ENCODE peak calls at places on chromosomes 12 and 14, in seven cellular contexts. B is HepG2, X is fibroblast of lung, R is neural progenitor cell, T is MM.1S, H is HCT116, J is PC-9. M is an unnamed sample.

GRCh38 chr14:66624319-66624937 is 116.5 kb downstream of the GPHN start:
- DNase-seq in B (peak), X (peak), R (peak), T (peak), H (peak), J (peak), M (peak)

GRCh38 chr12:45208604-45209487 is 7.0 kb upstream of the ANO6 start:
- DNase-seq in B (peak), X (peak), R (no peak), T (no peak), H (peak), J (no peak), M (peak)

GRCh38 chr12:130838284-130838950 is 633 bp downstream of the STX2 start:
- DNase-seq in B (peak), X (peak), R (peak), T (no peak), H (no peak), J (peak), M (peak)

GRCh38 chr12:48002179-48002601 is 2.1 kb downstream of the COL2A1 start:
- DNase-seq in B (no peak), X (peak), R (peak), T (no peak), H (no peak), J (no peak), M (peak)

GRCh38 chr12:77388611-77389265 is 323.4 kb upstream of the E2F7 start:
- DNase-seq in B (no peak), X (peak), R (no peak), T (no peak), H (no peak), J (no peak), M (peak)

GRCh38 chr14:22375321-22375930 is 213.6 kb downstream of the DAD1 start:
- DNase-seq in B (peak), X (peak), R (peak), T (peak), H (peak), J (no peak), M (peak)

GRCh38 chr14:80572666-80573065 is 361.4 kb upstream of the DIO2 start:
- DNase-seq in B (no peak), X (no peak), R (no peak), T (no peak), H (no peak), J (no peak), M (no peak)

GRCh38 chr12:85016423-85016822 is 19.7 kb downstream of the TSPAN19 start:
- DNase-seq in B (peak), X (peak), R (no peak), T (no peak), H (peak), J (no peak), M (peak)

GRCh38 chr12:127987199-127987901 is 279.6 kb upstream of the TMEM132C start:
- DNase-seq in B (no peak), X (peak), R (no peak), T (no peak), H (no peak), J (no peak), M (peak)

GRCh38 chr14:37594916-37595808 is at the start of the genes FOXA1 and TTC6:
- DNase-seq in B (peak), X (peak), R (peak), T (peak), H (peak), J (peak), M (peak)

GRCh38 chr14:65479386-65479785 is 66.9 kb downstream of the FUT8 start:
- DNase-seq in B (no peak), X (no peak), R (no peak), T (no peak), H (no peak), J (no peak), M (no peak)

GRCh38 chr12:113932411-113933196 is 33.5 kb downstream of the RBM19 start:
- DNase-seq in B (peak), X (peak), R (peak), T (no peak), H (no peak), J (no peak), M (peak)

GRCh38 chr12:69024907-69025306 is 91.9 kb upstream of the CPM start:
- DNase-seq in B (no peak), X (peak), R (no peak), T (no peak), H (no peak), J (no peak), M (peak)

GRCh38 chr14:57712698-57713097 is 153.2 kb downstream of the SLC35F4 start:
- DNase-seq in B (no peak), X (no peak), R (no peak), T (no peak), H (no peak), J (no peak), M (no peak)

GRCh38 chr14:102507891-102508312 is 1.7 kb downstream of the ANKRD9 start:
- DNase-seq in B (no peak), X (no peak), R (no peak), T (no peak), H (no peak), J (no peak), M (no peak)

GRCh38 chr14:102508774-102509743 is 517 bp downstream of the ANKRD9 start:
- DNase-seq in B (no peak), X (peak), R (no peak), T (no peak), H (no peak), J (peak), M (peak)

GRCh38 chr14:102509744-102510615 is at the start of gene ANKRD9:
- DNase-seq in B (peak), X (peak), R (peak), T (peak), H (peak), J (peak), M (peak)

GRCh38 chr14:102507026-102507860 is 2.3 kb downstream of the ANKRD9 start:
- DNase-seq in B (no peak), X (no peak), R (no peak), T (no peak), H (no peak), J (no peak), M (no peak)

DNA sequence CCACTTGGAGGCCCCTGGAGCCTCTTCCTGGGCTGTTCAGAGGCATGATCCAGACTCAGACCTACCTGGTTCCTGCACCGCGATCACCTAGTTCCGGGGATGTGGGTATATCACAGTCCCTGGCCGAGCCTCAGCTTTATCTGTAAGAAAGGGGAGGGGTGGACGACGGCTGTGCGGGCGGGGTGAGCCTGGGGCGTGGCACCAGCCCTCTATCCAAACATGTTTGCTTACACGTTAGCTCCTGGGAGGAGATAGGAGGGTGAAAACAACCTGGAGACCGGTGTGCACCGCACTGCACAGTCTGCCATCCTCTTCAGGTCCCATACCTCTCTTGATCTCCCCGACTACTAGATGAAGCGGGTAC is 1.2 kb downstream of the ANKRD9 start:
- DNase-seq in B (peak), X (no peak), R (no peak), T (no peak), H (no peak), J (peak), M (no peak)
- TF ChIP-seq EZH2 in B (no peak), X (no peak), R (no peak), T (no peak), H (no peak), J (no peak), M (no peak)

GRCh38 chr14:70731447-70732239 is 77.7 kb downstream of the MAP3K9 start:
- DNase-seq in B (no peak), X (no peak), R (no peak), T (no peak), H (no peak), J (no peak), M (no peak)
- H3K27ac ChIP-seq in B (no peak), X (no peak), R (no peak), T (no peak), H (no peak), J (no peak), M (no peak)

GRCh38 chr12:26121841-26122680 is 2.8 kb downstream of the BHLHE41 start:
- DNase-seq in B (no peak), X (peak), R (peak), T (peak), H (no peak), J (peak), M (peak)
- TF ChIP-seq EZH2 in B (peak), X (no peak), R (peak), T (no peak), H (no peak), J (no peak), M (no peak)

GRCh38 chr12:15699886-15700285 is 89.3 kb downstream of the EPS8 start:
- DNase-seq in B (no peak), X (no peak), R (no peak), T (no peak), H (no peak), J (no peak), M (no peak)
- H3K27ac ChIP-seq in B (no peak), X (peak), R (no peak), T (no peak), H (peak), J (peak), M (peak)

GRCh38 chr12:57740656-57741412 is 2.3 kb upstream of the AGAP2 start:
- DNase-seq in B (no peak), X (no peak), R (no peak), T (peak), H (no peak), J (no peak), M (no peak)
- TF ChIP-seq EZH2 in B (no peak), X (no peak), R (no peak), T (no peak), H (no peak), J (no peak), M (no peak)

M was measured in GM23248.